ENCODE peak calls at places on chromosomes 16 and 17, in ten cellular contexts. V, E, L, A, N, Q, O, Z, I and S are unnamed samples.
A peak's percentile ranks its signal among the peaks of the same experiment; 100 is the strongest.

GRCh38 chr17:75325827-75326586 is 36.8 kb upstream of the SLC25A19 start:
- DNase-seq in V (peak; percentile 33), O (no peak), Q (no peak), N (no peak), L (no peak), E (no peak), I (peak; percentile 43), Z (no peak), A (no peak), S (no peak)

GRCh38 chr17:57806083-57806830 is 43.6 kb downstream of the MRPS23 start:
- DNase-seq in N (no peak), A (no peak), E (no peak), O (no peak), Q (no peak), V (no peak), L (no peak), I (no peak), Z (no peak), S (no peak)

GRCh38 chr17:27106982-27107360 is 186.9 kb upstream of the WSB1 start:
- DNase-seq in A (no peak), L (no peak), O (no peak), Q (no peak), Z (no peak), N (no peak), V (no peak), I (no peak), E (no peak), S (no peak)

GRCh38 chr16:9197957-9198661 is 106.7 kb downstream of the HAPSTR1 start:
- DNase-seq in Q (no peak), V (no peak), Z (no peak), O (no peak), A (no peak), E (no peak), L (no peak), N (no peak), I (no peak), S (no peak)

GRCh38 chr17:73308017-73308823 is 3.6 kb downstream of the CDC42EP4 start:
- DNase-seq in L (peak; percentile 80), O (no peak), I (peak; percentile 80), N (no peak), V (peak; percentile 94), A (peak; percentile 96), Q (no peak), Z (peak; percentile 96), E (no peak), S (peak; percentile 68)

GRCh38 chr16:14172200-14172805 is 101.2 kb downstream of the MRTFB start:
- DNase-seq in N (no peak), A (no peak), V (no peak), L (no peak), I (no peak), E (peak; percentile 71), O (no peak), Q (no peak), Z (no peak), S (peak; percentile 74)

GRCh38 chr16:54930034-54930938 is at the start of gene IRX5:
- DNase-seq in Z (peak; percentile 83), E (no peak), A (peak; percentile 84), N (peak; percentile 91), I (peak; percentile 86), L (peak; percentile 96), Q (peak; percentile 96), V (peak; percentile 96), O (no peak), S (peak; percentile 82)

GRCh38 chr17:51585514-51586104 is 325.3 kb downstream of the UTP18 start:
- DNase-seq in A (no peak), N (peak; percentile 76), I (no peak), O (no peak), E (no peak), Q (peak; percentile 66), L (no peak), V (no peak), Z (peak; percentile 11), S (no peak)

GRCh38 chr16:1258906-1259759 is 3.3 kb downstream of the TPSD1 start:
- DNase-seq in Z (no peak), A (no peak), L (no peak), E (no peak), V (no peak), I (no peak), O (no peak), N (peak; percentile 45), Q (no peak), S (no peak)

GRCh38 chr17:8163978-8164814 is 1.4 kb upstream of the VAMP2 start:
- DNase-seq in O (no peak), I (peak; percentile 79), N (peak; percentile 59), E (no peak), A (peak; percentile 86), Z (no peak), V (peak; percentile 83), L (peak; percentile 91), Q (no peak), S (no peak)

GRCh38 chr16:59545666-59546065 is 811.5 kb upstream of the GOT2 start:
- DNase-seq in I (no peak), E (no peak), Q (no peak), N (no peak), A (no peak), V (no peak), O (no peak), L (no peak), Z (no peak), S (no peak)

GRCh38 chr17:21275047-21275578 is 9.4 kb upstream of the MAP2K3 start:
- DNase-seq in N (peak; percentile 55), A (no peak), L (peak; percentile 78), E (no peak), Z (no peak), V (no peak), I (no peak), Q (peak; percentile 30), O (no peak), S (no peak)

DNA sequence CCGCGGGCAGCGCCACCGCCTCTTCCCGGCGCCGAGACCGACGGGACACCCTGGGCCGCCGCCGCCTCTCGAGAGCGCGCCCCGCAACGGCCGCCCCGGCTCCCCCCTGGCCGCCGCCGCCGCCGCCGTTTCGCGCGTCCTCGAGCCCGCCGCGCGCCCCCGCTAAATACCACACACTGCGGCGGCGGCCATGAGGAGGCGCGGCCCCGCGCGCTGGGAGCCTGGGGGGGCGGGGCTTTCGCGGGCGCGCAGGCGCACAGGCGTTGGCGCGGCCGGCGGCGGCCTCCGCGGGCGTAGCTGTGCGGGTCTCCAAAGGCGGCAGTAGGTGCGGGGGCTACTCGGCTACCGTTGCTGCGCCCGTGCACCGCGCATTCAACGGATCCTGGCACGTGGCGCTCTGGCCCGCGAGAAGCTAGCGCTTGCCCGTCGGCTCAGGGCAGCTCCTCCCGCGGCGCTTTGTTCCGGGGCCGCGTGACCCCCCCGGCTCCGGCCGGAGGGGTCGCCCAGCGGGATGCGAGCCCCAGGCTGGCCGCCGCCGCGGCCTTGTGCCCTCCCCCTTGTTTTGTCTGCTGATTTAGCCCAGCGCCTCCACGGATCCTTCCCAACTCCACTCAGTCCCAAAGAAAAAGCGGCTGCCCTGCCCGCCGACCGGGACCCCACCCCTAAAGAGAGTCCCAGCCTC is at the start of gene SIAH1:
- DNase-seq in E (no peak), V (peak; percentile 92), I (peak; percentile 82), Z (peak; percentile 84), O (no peak), L (peak; percentile 92), N (peak; percentile 89), Q (peak; percentile 95), A (peak; percentile 79), S (no peak)
- TF ChIP-seq CTCF in E (no peak), V (no peak), I (no peak), Z (no peak), O (no peak), L (no peak), N (no peak), Q (no peak), A (peak; percentile 15), S (no peak)

GRCh38 chr17:61200349-61200735 is 199.3 kb upstream of the TBX2 start:
- DNase-seq in N (no peak), V (no peak), O (no peak), I (no peak), L (no peak), Z (peak; percentile 25), E (peak; percentile 36), Q (no peak), A (no peak), S (no peak)
- H3K4me3 ChIP-seq in N (no peak overlapping the region), V (no peak overlapping the region), O (no peak overlapping the region), I (no peak overlapping the region), L (no peak overlapping the region), Z (no peak overlapping the region), E (no peak overlapping the region), Q (no peak overlapping the region), A (no peak overlapping the region), S (no peak overlapping the region)

GRCh38 chr16:86818701-86819522 is 240.6 kb downstream of the FOXL1 start:
- DNase-seq in I (no peak), O (no peak), N (no peak), Z (no peak), E (no peak), L (no peak), A (no peak), V (no peak), Q (no peak), S (no peak)

GRCh38 chr16:86812363-86812970 is 234.1 kb downstream of the FOXL1 start:
- DNase-seq in N (no peak), L (no peak), I (no peak), E (no peak), A (no peak), Z (no peak), V (no peak), Q (no peak), O (no peak), S (no peak)

GRCh38 chr16:86816930-86817625 is 238.7 kb downstream of the FOXL1 start:
- DNase-seq in O (no peak), N (no peak), I (no peak), Q (no peak), V (no peak), L (no peak), E (no peak), A (no peak), Z (no peak), S (no peak)

GRCh38 chr16:86810062-86810461 is 231.7 kb downstream of the FOXL1 start:
- DNase-seq in E (no peak), Q (no peak), N (no peak), O (no peak), V (no peak), L (no peak), Z (no peak), A (no peak), I (no peak), S (no peak)

GRCh38 chr16:86814256-86814655 is 235.9 kb downstream of the FOXL1 start:
- DNase-seq in Z (no peak), O (no peak), I (no peak), V (no peak), Q (no peak), E (no peak), L (no peak), A (no peak), N (no peak), S (no peak)
- H3K27me3 ChIP-seq in Z (peaks cover 14% of the 10 kb centered on the region), O (no peaks in the 10 kb centered on the region), I (no peaks in the 10 kb centered on the region), V (peaks cover 22% of the 10 kb centered on the region), Q (no peaks in the 10 kb centered on the region), E (peaks cover 5% of the 10 kb centered on the region), L (peaks cover 10% of the 10 kb centered on the region), A (no peaks in the 10 kb centered on the region), N (no peaks in the 10 kb centered on the region), S (peaks cover 22% of the 10 kb centered on the region)

GRCh38 chr17:33124185-33124584 is 132.5 kb downstream of the SPACA3 start:
- DNase-seq in N (no peak), I (no peak), V (no peak), E (no peak), Q (no peak), Z (no peak), L (no peak), O (no peak), A (no peak), S (no peak)
- TF ChIP-seq CTCF in N (no peak), I (no peak), V (no peak), E (no peak), Q (no peak), Z (no peak), L (no peak), O (no peak), A (no peak), S (no peak)